ENCODE peak calls at places on chromosome 15, in four cellular contexts. One of them, this sample, is unnamed. For H3K9me1, the result is how much of the 10 kb centered on the place peaks cover.

GRCh38 chr15:43525131-43525530 is 7.7 kb downstream of the MAP1A start:
- DNase-seq in K562: no peak
- DNase-seq in keratinocyte: no peak
- DNase-seq in IMR-90: no peak
- DNase-seq in this sample: no peak

GRCh38 chr15:59501531-59502113 is 63.6 kb downstream of the FAM81A start:
- DNase-seq in K562: peak
- DNase-seq in keratinocyte: peak
- DNase-seq in IMR-90: peak
- DNase-seq in this sample: peak

GRCh38 chr15:57218826-57219576 is 157.3 kb upstream of the CGNL1 start:
- DNase-seq in IMR-90: peak
- DNase-seq in keratinocyte: no peak
- DNase-seq in K562: no peak
- DNase-seq in this sample: peak

GRCh38 chr15:75156306-75157215 is 45.1 kb upstream of the C15orf39 start:
- DNase-seq in keratinocyte: no peak
- DNase-seq in K562: no peak
- DNase-seq in IMR-90: no peak
- DNase-seq in this sample: no peak

GRCh38 chr15:31349233-31350141 is 22.9 kb downstream of the KLF13 start:
- DNase-seq in K562: no peak
- DNase-seq in keratinocyte: no peak
- DNase-seq in IMR-90: no peak
- DNase-seq in this sample: no peak

GRCh38 chr15:48866141-48866563 is 11.8 kb upstream of the EID1 start:
- DNase-seq in K562: no peak
- DNase-seq in keratinocyte: no peak
- DNase-seq in IMR-90: peak
- DNase-seq in this sample: no peak

GRCh38 chr15:101491739-101492640 is 2.5 kb upstream of the PCSK6 start:
- DNase-seq in K562: no peak
- DNase-seq in IMR-90: no peak
- DNase-seq in keratinocyte: no peak
- DNase-seq in this sample: no peak

GRCh38 chr15:90300988-90301715 is 35.7 kb downstream of the NGRN start:
- DNase-seq in keratinocyte: no peak
- DNase-seq in K562: peak
- DNase-seq in IMR-90: peak
- DNase-seq in this sample: peak

GRCh38 chr15:79853492-79854328 is 43.1 kb downstream of the MTHFS start:
- DNase-seq in IMR-90: peak
- DNase-seq in keratinocyte: peak
- DNase-seq in K562: peak
- DNase-seq in this sample: peak

GRCh38 chr15:70286110-70286806 is 188.5 kb upstream of the TLE3 start:
- DNase-seq in K562: no peak
- DNase-seq in keratinocyte: no peak
- DNase-seq in IMR-90: no peak
- DNase-seq in this sample: no peak

GRCh38 chr15:77986891-77987764 is 90.4 kb downstream of the TBC1D2B start:
- DNase-seq in keratinocyte: no peak
- DNase-seq in K562: no peak
- DNase-seq in IMR-90: no peak
- DNase-seq in this sample: no peak

GRCh38 chr15:79065744-79066376 is 24.7 kb downstream of the RASGRF1 start:
- DNase-seq in IMR-90: no peak
- DNase-seq in keratinocyte: no peak
- DNase-seq in K562: no peak
- DNase-seq in this sample: no peak

GRCh38 chr15:80556694-80557367 is 138.3 kb upstream of the ABHD17C start:
- DNase-seq in keratinocyte: no peak
- DNase-seq in IMR-90: peak
- DNase-seq in K562: no peak
- DNase-seq in this sample: no peak

GRCh38 chr15:92921215-92922131 is 21.3 kb downstream of the CHD2 start:
- DNase-seq in K562: no peak
- DNase-seq in keratinocyte: peak
- DNase-seq in IMR-90: peak
- DNase-seq in this sample: peak

GRCh38 chr15:61344293-61344692 is 115.2 kb upstream of the RORA start:
- DNase-seq in IMR-90: no peak
- DNase-seq in keratinocyte: no peak
- DNase-seq in K562: no peak
- DNase-seq in this sample: no peak

GRCh38 chr15:45638641-45639040 is 3.8 kb downstream of the SQOR start:
- DNase-seq in K562: no peak
- DNase-seq in keratinocyte: no peak
- DNase-seq in IMR-90: no peak
- DNase-seq in this sample: no peak

GRCh38 chr15:80660114-80660513 is 35.0 kb upstream of the ABHD17C start:
- DNase-seq in keratinocyte: peak
- DNase-seq in IMR-90: peak
- DNase-seq in K562: no peak
- DNase-seq in this sample: peak

GRCh38 chr15:80194186-80194585 is 41.4 kb downstream of the FAH start:
- DNase-seq in keratinocyte: no peak
- DNase-seq in IMR-90: no peak
- DNase-seq in K562: no peak
- DNase-seq in this sample: no peak

GRCh38 chr15:32790352-32790999 is 72.7 kb downstream of the GREM1 start:
- DNase-seq in keratinocyte: no peak
- DNase-seq in IMR-90: peak
- DNase-seq in K562: no peak
- DNase-seq in this sample: no peak

GRCh38 chr15:30649952-30650929 is 24.3 kb downstream of the ARHGAP11B start:
- DNase-seq in keratinocyte: no peak
- DNase-seq in IMR-90: peak
- DNase-seq in K562: no peak
- DNase-seq in this sample: peak

DNA sequence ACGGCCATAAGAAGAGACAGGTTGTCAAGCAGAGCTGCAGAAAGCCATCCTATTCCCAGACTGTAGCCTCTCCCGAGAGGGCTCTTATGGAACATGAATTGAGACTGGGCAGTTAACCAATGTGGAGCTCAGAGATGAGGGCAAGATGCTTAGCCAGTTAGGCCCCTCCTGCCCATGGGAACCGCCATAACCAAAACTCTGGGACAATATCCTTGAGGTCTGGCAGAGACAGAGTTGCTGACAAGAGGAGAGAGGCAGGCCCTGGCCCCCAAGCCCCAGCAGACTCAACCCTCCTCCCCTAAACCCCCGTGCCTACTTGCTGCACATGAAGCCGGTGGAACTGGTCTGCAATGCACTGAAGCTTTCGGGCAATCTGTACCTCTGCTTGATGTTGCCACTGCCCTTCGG is 4.8 kb downstream of the BMF start:
- DNase-seq in keratinocyte: no peak
- DNase-seq in K562: no peak
- DNase-seq in IMR-90: no peak
- DNase-seq in this sample: no peak
- H2AFZ ChIP-seq in keratinocyte: no peak
- H2AFZ ChIP-seq in K562: no peak
- H2AFZ ChIP-seq in IMR-90: peak
- H2AFZ ChIP-seq in this sample: no peak

GRCh38 chr15:76358453-76358852 is 21.9 kb downstream of the ISL2 start:
- DNase-seq in keratinocyte: no peak
- DNase-seq in IMR-90: no peak
- DNase-seq in K562: no peak
- DNase-seq in this sample: no peak

GRCh38 chr15:76354823-76355440 is 18.4 kb downstream of the ISL2 start:
- DNase-seq in K562: no peak
- DNase-seq in IMR-90: no peak
- DNase-seq in keratinocyte: no peak
- DNase-seq in this sample: no peak

GRCh38 chr15:76360416-76360815 is 23.8 kb downstream of the ISL2 start:
- DNase-seq in IMR-90: no peak
- DNase-seq in keratinocyte: no peak
- DNase-seq in K562: no peak
- DNase-seq in this sample: no peak

GRCh38 chr15:76363251-76363650 is 26.7 kb downstream of the ISL2 start:
- DNase-seq in K562: no peak
- DNase-seq in IMR-90: no peak
- DNase-seq in keratinocyte: no peak
- DNase-seq in this sample: no peak

GRCh38 chr15:76359152-76359551 is 22.6 kb downstream of the ISL2 start:
- DNase-seq in K562: no peak
- DNase-seq in keratinocyte: no peak
- DNase-seq in IMR-90: no peak
- DNase-seq in this sample: no peak
- H3K9me1 ChIP-seq in K562: under half
- H3K9me1 ChIP-seq in keratinocyte: under half
- H3K9me1 ChIP-seq in IMR-90: under half
- H3K9me1 ChIP-seq in this sample: under half

GRCh38 chr15:66620744-66621344 is 55.0 kb upstream of the LCTL start:
- DNase-seq in keratinocyte: no peak
- DNase-seq in IMR-90: no peak
- DNase-seq in K562: no peak
- DNase-seq in this sample: no peak

GRCh38 chr15:66621491-66622467 is 56.0 kb upstream of the LCTL start:
- DNase-seq in K562: peak
- DNase-seq in IMR-90: no peak
- DNase-seq in keratinocyte: no peak
- DNase-seq in this sample: no peak

GRCh38 chr15:66625531-66625930 is 59.7 kb upstream of the LCTL start:
- DNase-seq in IMR-90: no peak
- DNase-seq in K562: no peak
- DNase-seq in keratinocyte: no peak
- DNase-seq in this sample: no peak

GRCh38 chr15:66623801-66624453 is 58.1 kb upstream of the LCTL start:
- DNase-seq in IMR-90: no peak
- DNase-seq in keratinocyte: no peak
- DNase-seq in K562: no peak
- DNase-seq in this sample: no peak

DNA sequence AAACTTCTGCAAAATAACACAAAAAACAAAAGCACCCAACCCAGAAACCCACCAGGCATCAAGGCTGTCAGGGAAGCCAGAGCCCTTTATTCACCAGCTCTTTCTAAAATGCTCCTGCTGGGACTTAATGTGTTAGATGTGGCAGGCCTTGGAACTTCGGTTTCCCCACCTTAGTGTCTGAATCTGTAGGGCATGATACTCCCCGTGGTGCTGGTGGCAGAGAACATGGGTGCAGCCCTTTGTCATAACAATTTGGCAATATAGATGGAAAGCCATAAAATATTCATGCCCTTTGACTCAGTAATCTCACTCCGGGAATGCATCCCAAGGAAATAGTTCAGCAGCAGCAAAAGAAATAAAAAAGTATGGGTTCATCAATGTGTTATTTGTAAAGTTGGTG is 56.9 kb upstream of the LCTL start:
- DNase-seq in IMR-90: no peak
- DNase-seq in K562: no peak
- DNase-seq in keratinocyte: no peak
- DNase-seq in this sample: no peak
- H2AFZ ChIP-seq in IMR-90: peak
- H2AFZ ChIP-seq in K562: no peak
- H2AFZ ChIP-seq in keratinocyte: no peak
- H2AFZ ChIP-seq in this sample: peak

GRCh38 chr15:100147828-100148227 is 193.9 kb downstream of the ADAMTS17 start:
- DNase-seq in keratinocyte: no peak
- DNase-seq in IMR-90: no peak
- DNase-seq in K562: no peak
- DNase-seq in this sample: no peak

GRCh38 chr15:100156201-100156600 is 185.6 kb downstream of the ADAMTS17 start:
- DNase-seq in IMR-90: no peak
- DNase-seq in keratinocyte: no peak
- DNase-seq in K562: no peak
- DNase-seq in this sample: no peak

GRCh38 chr15:100150906-100151305 is 190.9 kb downstream of the ADAMTS17 start:
- DNase-seq in IMR-90: no peak
- DNase-seq in K562: no peak
- DNase-seq in keratinocyte: no peak
- DNase-seq in this sample: no peak

GRCh38 chr15:100154338-100154737 is 187.4 kb downstream of the ADAMTS17 start:
- DNase-seq in IMR-90: no peak
- DNase-seq in keratinocyte: no peak
- DNase-seq in K562: no peak
- DNase-seq in this sample: no peak

GRCh38 chr15:100152463-100152862 is 189.3 kb downstream of the ADAMTS17 start:
- DNase-seq in K562: no peak
- DNase-seq in keratinocyte: no peak
- DNase-seq in IMR-90: no peak
- DNase-seq in this sample: no peak
- H3K9me1 ChIP-seq in K562: under half
- H3K9me1 ChIP-seq in keratinocyte: under half
- H3K9me1 ChIP-seq in IMR-90: under half
- H3K9me1 ChIP-seq in this sample: under half

GRCh38 chr15:66171891-66172290 is 81.7 kb downstream of the MEGF11 start:
- DNase-seq in IMR-90: no peak
- DNase-seq in K562: no peak
- DNase-seq in keratinocyte: no peak
- DNase-seq in this sample: no peak
- H2AFZ ChIP-seq in IMR-90: peak
- H2AFZ ChIP-seq in K562: no peak
- H2AFZ ChIP-seq in keratinocyte: no peak
- H2AFZ ChIP-seq in this sample: no peak